ENCODE peak calls at places on chromosomes 4 and X, in ten cellular contexts. N is mucosa of descending colon; U is RWPE1; M is M059J; P is hepatocyte; E is NCI-H748 treated with DMSO at 0.1 percent for 48 hours; S is activated CD4-positive, alpha-beta T cell treated with anti-CD3 and anti-CD28 coated beads, Interleukin-2, amount 10 ng/mL, durations not matched to agents 7 days and 5 days; T is central memory CD4-positive, alpha-beta T cell; K is A172; D is neuronal stem cell. H is an unnamed sample.

GRCh38 chrX:107763647-107764046 is 11.9 kb downstream of the TSC22D3 start:
- DNase-seq in N (no peak), U (no peak), M (no peak), P (no peak), E (no peak), S (no peak), T (no peak), K (no peak), D (no peak), H (no peak)

GRCh38 chr4:147683717-147684700 is at the start of gene PRMT9:
- DNase-seq in N (peak), U (peak), M (peak), P (peak), E (peak), S (peak), T (peak), K (peak), D (peak), H (peak)

GRCh38 chrX:98379134-98379533 is 1495.4 kb downstream of the RPA4 start:
- DNase-seq in N (no peak), U (no peak), M (no peak), P (no peak), E (no peak), S (no peak), T (no peak), K (no peak), D (no peak), H (no peak)

GRCh38 chr4:174946246-174946645 is 28.1 kb downstream of the ADAM29 start:
- DNase-seq in N (no peak), U (no peak), M (no peak), P (no peak), E (no peak), S (no peak), T (no peak), K (no peak), D (no peak), H (no peak)

GRCh38 chr4:157204634-157205244 is 15.8 kb upstream of the GRIA2 start:
- DNase-seq in N (peak), U (no peak), M (no peak), P (peak), E (no peak), S (peak), T (no peak), K (no peak), D (no peak), H (no peak)

GRCh38 chrX:53684415-53685192 is 1.9 kb downstream of the HUWE1 start:
- DNase-seq in N (no peak), U (no peak), M (no peak), P (no peak), E (peak), S (no peak), T (no peak), K (no peak), D (no peak), H (no peak)

GRCh38 chr4:176635372-176636261 is 157.1 kb downstream of the VEGFC start:
- DNase-seq in N (no peak), U (peak), M (peak), P (peak), E (no peak), S (no peak), T (no peak), K (peak), D (no peak), H (peak)

GRCh38 chr4:2250764-2251072 is 8.8 kb upstream of the HAUS3 start:
- DNase-seq in N (no peak), U (no peak), M (no peak), P (peak), E (no peak), S (no peak), T (no peak), K (no peak), D (no peak), H (no peak)

GRCh38 chr4:46388860-46389259 is 1.1 kb downstream of the GABRA2 start:
- DNase-seq in N (peak), U (no peak), M (no peak), P (peak), E (no peak), S (no peak), T (no peak), K (no peak), D (no peak), H (no peak)

H was measured in retina.